ENCODE peak calls at places on chromosomes 2 and 18, in six cellular contexts. Z is iPS DF 6.9, W is cardiac muscle cell, H is colonic mucosa, F is SJSA1, D is stomach. B is an unnamed sample. For H3K36me3, the result is how much of the 10 kb centered on the place peaks cover.

GRCh38 chr2:217653240-217653639 is 349.6 kb downstream of the TNS1 start:
- DNase-seq in H (peak), F (peak), D (no peak), W (peak), Z (no peak), B (peak)

GRCh38 chr2:204514439-204514838 is 30.8 kb upstream of the PARD3B start:
- DNase-seq in D (no peak), H (no peak), W (no peak), F (no peak), Z (no peak), B (no peak)

GRCh38 chr2:153532160-153532559 is 53.6 kb upstream of the RPRM start:
- DNase-seq in Z (no peak), W (no peak), F (no peak), D (no peak), H (no peak), B (no peak)

GRCh38 chr2:75705921-75706320 is 4.8 kb downstream of the GCFC2 start:
- DNase-seq in Z (no peak), D (no peak), H (no peak), W (peak), F (no peak), B (no peak)

GRCh38 chr2:58032751-58033055 is 13.9 kb upstream of the VRK2 start:
- DNase-seq in Z (no peak), F (no peak), W (no peak), H (no peak), D (no peak), B (no peak)

GRCh38 chr2:146579154-146579930 is 1265.5 kb upstream of the ACVR2A start:
- DNase-seq in D (no peak), H (no peak), Z (no peak), W (peak), F (peak), B (no peak)

GRCh38 chr2:150586858-150587257 is 99.4 kb upstream of the RND3 start:
- DNase-seq in Z (no peak), D (no peak), H (no peak), W (peak), F (peak), B (no peak)

GRCh38 chr2:104572856-104573255 is 281.1 kb upstream of the POU3F3 start:
- DNase-seq in F (no peak), W (peak), H (no peak), Z (no peak), D (no peak), B (no peak)

GRCh38 chr2:185241556-185241955 is 497.0 kb upstream of the FSIP2 start:
- DNase-seq in F (no peak), H (no peak), W (no peak), Z (no peak), D (no peak), B (no peak)

GRCh38 chr18:52278191-52278590 is 61.8 kb upstream of the DCC start:
- DNase-seq in Z (no peak), D (no peak), W (no peak), F (no peak), H (no peak), B (no peak)

GRCh38 chr2:187403568-187404260 is 44.3 kb downstream of the CALCRL start:
- DNase-seq in H (no peak), Z (no peak), D (no peak), F (no peak), W (peak), B (no peak)

GRCh38 chr2:65939687-65940086 is 495.2 kb upstream of the MEIS1 start:
- DNase-seq in W (no peak), Z (no peak), H (no peak), F (no peak), D (no peak), B (no peak)

GRCh38 chr2:235724964-235725603 is 231.2 kb downstream of the AGAP1 start:
- DNase-seq in D (peak), F (no peak), W (peak), H (no peak), Z (no peak), B (peak)

GRCh38 chr18:8188196-8188595 is 421.0 kb upstream of the RAB12 start:
- DNase-seq in W (peak), D (no peak), H (no peak), Z (no peak), F (no peak), B (no peak)

GRCh38 chr2:95317123-95317500 is 20.0 kb downstream of the KCNIP3 start:
- DNase-seq in F (no peak), H (no peak), Z (no peak), W (no peak), D (no peak), B (no peak)

GRCh38 chr2:235854276-235854675 is 313.9 kb downstream of the GBX2 start:
- DNase-seq in F (no peak), Z (no peak), W (no peak), H (no peak), D (no peak), B (no peak)

GRCh38 chr2:12705742-12706141 is 11.0 kb upstream of the TRIB2 start:
- DNase-seq in H (no peak), F (no peak), Z (no peak), D (no peak), W (no peak), B (no peak)

DNA sequence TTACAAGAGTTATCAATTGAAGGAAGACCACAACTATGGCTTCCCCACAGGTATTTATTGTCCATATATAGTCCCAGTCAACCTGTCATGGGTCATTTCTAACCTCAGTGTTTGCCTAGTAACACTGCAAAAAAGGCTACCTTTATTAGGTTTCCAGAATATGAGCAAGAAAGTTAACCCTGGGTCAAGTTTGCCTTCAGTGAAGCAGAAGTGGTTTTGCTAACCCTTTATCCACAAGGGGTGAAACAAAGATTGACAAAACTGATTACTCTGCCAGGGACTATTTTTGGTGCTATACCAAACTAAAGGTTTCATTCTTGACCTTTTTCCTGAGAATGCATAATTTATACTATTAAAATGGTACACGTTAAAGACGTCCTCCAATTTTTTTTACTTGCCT is 28.8 kb downstream of the SP100 start:
- DNase-seq in H (no peak), D (no peak), F (no peak), W (no peak), Z (no peak), B (no peak)
- H3K36me3 ChIP-seq in H (under half), D (under half), F (half or more), W (under half), Z (under half), B (under half)

DNA sequence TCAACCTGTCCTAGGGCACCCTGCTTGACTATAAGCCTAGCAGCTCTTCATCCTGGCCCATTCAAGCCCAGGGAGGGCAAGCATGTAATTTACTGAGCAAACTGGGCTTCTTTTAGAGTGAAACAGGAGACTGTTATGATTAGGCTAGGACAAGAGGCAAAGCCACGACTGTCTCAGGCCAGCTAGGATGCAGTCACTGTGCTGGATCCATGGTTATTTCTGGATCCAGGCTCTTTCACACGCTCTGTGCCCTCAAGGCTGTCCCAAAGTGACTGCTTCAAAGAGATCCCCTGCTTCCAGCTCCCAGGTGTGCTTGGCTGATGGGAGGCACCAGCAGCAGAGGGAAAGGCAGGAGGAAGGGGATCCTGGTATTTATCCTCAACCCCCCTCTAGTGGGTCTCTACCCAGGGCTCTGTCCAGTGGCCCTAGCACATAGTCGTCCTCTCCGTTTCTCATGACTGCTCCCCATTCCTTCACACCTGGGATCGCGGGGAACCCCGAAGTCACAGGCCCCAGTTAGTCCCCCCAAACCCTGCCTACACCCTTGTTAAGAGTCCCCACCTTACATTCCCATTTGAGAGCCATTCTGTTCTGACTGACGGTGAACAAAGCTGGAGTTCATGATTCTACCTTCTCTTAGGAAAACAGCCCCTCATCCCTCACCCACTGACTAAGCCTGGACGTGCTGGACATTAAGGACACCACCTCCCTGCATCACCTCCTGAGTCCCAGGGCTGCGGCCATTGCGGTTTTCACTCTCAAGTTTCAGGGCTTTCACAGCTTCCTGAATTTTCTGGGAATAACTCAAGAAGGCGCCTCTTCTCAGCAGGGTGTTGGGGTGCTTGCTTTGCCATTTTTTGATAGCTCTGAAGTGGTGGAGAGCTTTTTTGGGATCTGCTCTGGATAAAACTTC is 63.2 kb downstream of the POLR1A start:
- DNase-seq in Z (no peak), D (no peak), F (no peak), H (no peak), W (no peak), B (no peak)
- H3K36me3 ChIP-seq in Z (half or more), D (half or more), F (half or more), H (under half), W (half or more), B (under half)

GRCh38 chr2:10638093-10638492 is 51.7 kb downstream of the NOL10 start:
- DNase-seq in W (no peak), H (no peak), F (no peak), Z (no peak), D (no peak), B (no peak)
- H3K36me3 ChIP-seq in W (under half), H (under half), F (half or more), Z (under half), D (under half), B (under half)

DNA sequence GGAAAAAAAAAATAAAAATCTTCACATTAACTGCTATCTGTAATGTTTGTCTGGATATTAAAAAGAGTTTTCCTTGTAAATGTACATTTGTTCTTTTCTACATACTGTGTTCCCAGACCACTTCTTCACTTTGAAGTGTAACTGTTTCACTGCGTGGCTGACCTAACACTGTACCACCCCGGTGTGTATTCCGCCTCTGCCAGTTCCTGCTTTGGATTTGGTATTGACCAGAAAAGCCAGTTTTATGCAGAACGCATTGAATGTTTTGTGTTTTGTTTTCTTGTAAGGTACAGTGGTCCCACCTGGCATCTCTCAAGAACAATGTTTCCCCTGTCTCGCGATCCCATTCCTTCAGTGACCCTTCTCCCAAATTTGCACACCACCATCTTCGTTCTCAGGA is 128.2 kb upstream of the IL1R2 start:
- DNase-seq in W (no peak), F (no peak), H (no peak), Z (no peak), D (no peak), B (no peak)
- H3K36me3 ChIP-seq in W (half or more), F (half or more), H (under half), Z (under half), D (half or more), B (under half)

B was measured in uterus.